ENCODE peak calls at places on chromosomes 2 and 18, in five cellular contexts. S is fibroblast of the conjunctiva; V is activated CD4-positive, alpha-beta T cell treated with anti-CD3 and anti-CD28 coated beads, Interleukin-2, amount 10 ng/mL, durations not matched to agents 7 days and 5 days; X is H7; F is EL. O is an unnamed sample.

GRCh38 chr2:8680931-8681760 is 710 bp upstream of the ID2 start:
- DNase-seq in X (peak; percentile 86), S (no peak), F (peak; percentile 81), V (peak; percentile 78), O (peak; percentile 74)

GRCh38 chr2:40740419-40740818 is 288.5 kb upstream of the SLC8A1 start:
- DNase-seq in X (no peak), V (no peak), F (no peak), S (no peak), O (no peak)

GRCh38 chr2:18551623-18552022 is 8.8 kb downstream of the RDH14 start:
- DNase-seq in X (no peak), V (no peak), S (no peak), F (no peak), O (no peak)

GRCh38 chr18:51569153-51569552 is 371.7 kb upstream of the MEX3C start:
- DNase-seq in X (no peak), V (no peak), S (no peak), F (no peak), O (no peak)

GRCh38 chr18:38023871-38024270 is 458.3 kb upstream of the CELF4 start:
- DNase-seq in V (no peak), S (no peak), F (no peak), X (no peak), O (no peak)

GRCh38 chr2:72919414-72920316 is 2.3 kb downstream of the EMX1 start:
- DNase-seq in V (no peak), F (no peak), X (peak; percentile 86), S (no peak), O (no peak)

GRCh38 chr2:49306925-49307324 is 152.6 kb upstream of the FSHR start:
- DNase-seq in F (no peak), V (no peak), X (no peak), S (no peak), O (no peak)

GRCh38 chr18:59839931-59840685 is 59.7 kb upstream of the PMAIP1 start:
- DNase-seq in V (no peak), X (no peak), S (no peak), F (no peak), O (no peak)

GRCh38 chr2:54597153-54597827 is 126.2 kb upstream of the EML6 start:
- DNase-seq in F (no peak), V (no peak), X (no peak), S (no peak), O (peak; percentile 80)

GRCh38 chr2:50396301-50396637 is 635.7 kb downstream of the NRXN1 start:
- DNase-seq in S (no peak), V (no peak), X (no peak), F (no peak), O (no peak)

GRCh38 chr2:152483276-152483996 is 148.5 kb downstream of the FMNL2 start:
- DNase-seq in S (peak; percentile 66), X (no peak), F (no peak), V (no peak), O (no peak)

GRCh38 chr2:196963043-196963442 is 36.5 kb upstream of the PGAP1 start:
- DNase-seq in S (no peak), F (no peak), V (no peak), X (no peak), O (no peak)

GRCh38 chr2:96065381-96065930 is 30.7 kb upstream of the GPAT2 start:
- DNase-seq in X (no peak), V (no peak), F (no peak), S (no peak), O (no peak)

GRCh38 chr2:199488772-199489400 is 31.1 kb upstream of the SATB2 start:
- DNase-seq in S (peak; percentile 10), V (peak; percentile 54), F (peak; percentile 60), X (peak; percentile 83), O (no peak)

GRCh38 chr18:47996091-47996541 is 65.7 kb upstream of the SMAD2 start:
- DNase-seq in X (no peak), F (no peak), S (no peak), V (no peak), O (no peak)

GRCh38 chr18:9106800-9107574 is 4.5 kb downstream of the NDUFV2 start:
- DNase-seq in F (no peak), X (no peak), S (no peak), V (no peak), O (no peak)